ENCODE peak calls at places on chromosomes 11 and 22, in eight cellular contexts. A is esophagus squamous epithelium; K is PC-9; F is PC-3; C is Caco-2; D is kidney epithelial cell; M is lung; H is CD8-positive, alpha-beta T cell. L is an unnamed sample.

GRCh38 chr22:31044262-31044861 is 36.8 kb upstream of the SMTN start:
- DNase-seq in A (no peak), K (no peak), F (no peak), C (no peak), D (no peak), M (peak; percentile 36), H (no peak), L (no peak)

GRCh38 chr11:109338131-109338530 is 83.9 kb upstream of the C11orf87 start:
- DNase-seq in A (no peak), K (no peak), F (no peak), C (no peak), D (no peak), M (no peak), H (no peak), L (no peak)

GRCh38 chr11:10305964-10306918 is 1.4 kb downstream of the ADM start:
- DNase-seq in A (no peak), K (no peak), F (peak; percentile 34), C (no peak), D (no peak), M (no peak), H (no peak), L (peak; percentile 58)

GRCh38 chr22:42385691-42386090 is 46.5 kb downstream of the NFAM1 start:
- DNase-seq in A (no peak), K (no peak), F (no peak), C (no peak), D (no peak), M (no peak), H (no peak), L (no peak)

GRCh38 chr11:57207160-57207559 is 25.4 kb downstream of the LRRC55 start:
- DNase-seq in A (no peak), K (no peak), F (no peak), C (no peak), D (no peak), M (no peak), H (no peak), L (no peak)

GRCh38 chr11:10488121-10488580 is 33.1 kb downstream of the AMPD3 start:
- DNase-seq in A (no peak), K (peak; percentile 78), F (peak; percentile 88), C (no peak), D (peak; percentile 38), M (no peak), H (no peak), L (no peak)

GRCh38 chr22:42065408-42066132 is 5.0 kb downstream of the NAGA start:
- DNase-seq in A (no peak), K (no peak), F (no peak), C (no peak), D (no peak), M (no peak), H (no peak), L (no peak)

GRCh38 chr11:68749061-68749491 is 2.2 kb downstream of the TESMIN start:
- DNase-seq in A (no peak), K (no peak), F (no peak), C (no peak), D (no peak), M (no peak), H (no peak), L (no peak)

GRCh38 chr22:30221121-30221992 is 25.2 kb downstream of the LIF start:
- DNase-seq in A (no peak), K (no peak), F (no peak), C (no peak), D (no peak), M (no peak), H (peak; percentile 11), L (no peak)

GRCh38 chr11:26974068-26974790 is 19.7 kb upstream of the FIBIN start:
- DNase-seq in A (no peak), K (no peak), F (no peak), C (no peak), D (no peak), M (no peak), H (no peak), L (no peak)

GRCh38 chr11:62542750-62543567 is 3.6 kb downstream of the AHNAK start:
- DNase-seq in A (no peak), K (peak; percentile 90), F (peak; percentile 92), C (peak; percentile 73), D (no peak), M (peak; percentile 84), H (peak; percentile 65), L (peak; percentile 90)

GRCh38 chr22:40409613-40410113 is 39.3 kb downstream of the SGSM3 start:
- DNase-seq in A (no peak), K (no peak), F (no peak), C (no peak), D (no peak), M (no peak), H (no peak), L (no peak)

GRCh38 chr11:65429069-65429681 is 6.6 kb downstream of the NEAT1 start:
- DNase-seq in A (no peak), K (peak; percentile 23), F (peak; percentile 38), C (no peak), D (no peak), M (no peak), H (no peak), L (no peak)

GRCh38 chr22:48938741-48939140 is 888.9 kb downstream of the BRD1 start:
- DNase-seq in A (no peak), K (no peak), F (no peak), C (no peak), D (no peak), M (no peak), H (no peak), L (no peak)

GRCh38 chr22:37501610-37502341 is 15.6 kb upstream of the MFNG start:
- DNase-seq in A (no peak), K (no peak), F (peak; percentile 90), C (peak; percentile 97), D (peak; percentile 96), M (peak; percentile 70), H (no peak), L (no peak)

GRCh38 chr11:75400110-75400865 is 970 bp downstream of the RPS3 start:
- DNase-seq in A (no peak), K (no peak), F (peak; percentile 35), C (no peak), D (no peak), M (no peak), H (no peak), L (no peak)

GRCh38 chr11:75403037-75403436 is 3.7 kb downstream of the RPS3 start:
- DNase-seq in A (no peak), K (no peak), F (no peak), C (no peak), D (no peak), M (no peak), H (no peak), L (no peak)

GRCh38 chr11:75398906-75399305 is 412 bp upstream of the RPS3 start:
- DNase-seq in A (no peak), K (no peak), F (no peak), C (no peak), D (no peak), M (no peak), H (no peak), L (no peak)

GRCh38 chr11:75402002-75402773 is 2.9 kb downstream of the RPS3 start:
- DNase-seq in A (no peak), K (no peak), F (no peak), C (no peak), D (no peak), M (no peak), H (no peak), L (no peak)

DNA sequence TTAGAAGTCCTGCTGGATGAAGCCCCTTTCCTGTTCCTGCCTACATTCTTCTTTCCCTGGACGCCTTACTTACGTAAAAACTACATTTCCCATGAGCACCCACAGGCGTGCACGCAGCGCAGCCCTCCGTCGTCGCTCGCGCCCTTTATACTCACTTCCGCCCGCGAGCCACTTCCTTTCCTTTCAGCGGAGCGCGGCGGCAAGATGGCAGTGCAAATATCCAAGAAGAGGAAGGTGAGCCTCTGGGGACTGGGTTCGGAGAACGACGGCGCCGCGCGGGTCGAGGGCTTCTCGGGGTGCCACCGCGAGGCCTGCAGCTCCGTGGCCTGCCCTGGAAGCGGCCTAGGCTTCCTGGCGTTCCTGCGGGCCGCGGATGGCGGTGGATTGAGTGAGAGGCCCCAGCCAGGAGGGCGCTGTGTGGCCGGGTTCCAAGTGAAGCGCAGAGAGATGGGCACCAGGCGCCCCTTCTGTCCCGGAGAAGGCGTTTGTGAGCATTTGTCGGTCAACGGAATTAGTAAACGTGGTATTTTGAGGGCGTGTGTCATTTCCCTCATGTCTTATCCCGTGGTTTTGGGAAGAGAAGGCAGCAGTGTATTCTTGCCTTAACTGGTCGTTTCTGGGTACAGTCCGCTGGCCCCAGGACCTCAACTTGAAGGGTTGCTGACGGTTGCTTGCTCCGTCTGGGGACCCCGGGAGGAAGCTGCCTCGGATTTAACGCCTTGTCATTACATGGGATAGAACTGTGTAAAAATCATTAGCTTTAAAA is at the start of gene RPS3:
- DNase-seq in A (peak; percentile 52), K (peak; percentile 91), F (peak; percentile 96), C (peak; percentile 95), D (peak; percentile 63), M (peak; percentile 92), H (peak; percentile 84), L (peak; percentile 87)
- TF ChIP-seq CTCF in A (peak; percentile 28), K (peak; percentile 37), F (peak; percentile 51), C (no peak), D (peak; percentile 20), M (peak; percentile 9), H (no peak), L (no peak)

GRCh38 chr11:121488145-121488544 is 35.4 kb upstream of the SORL1-AS1 start:
- DNase-seq in A (no peak), K (no peak), F (no peak), C (no peak), D (no peak), M (no peak), H (no peak), L (no peak)
- TF ChIP-seq CTCF in A (no peak), K (no peak), F (no peak), C (no peak), D (no peak), M (no peak), H (no peak), L (no peak)

GRCh38 chr22:23180301-23180892 is at the start of gene BCR:
- DNase-seq in A (no peak), K (peak; percentile 51), F (peak; percentile 65), C (peak; percentile 55), D (no peak), M (peak; percentile 56), H (peak; percentile 48), L (peak; percentile 76)
- TF ChIP-seq CTCF in A (no peak), K (no peak), F (no peak), C (no peak), D (no peak), M (no peak), H (no peak), L (no peak)

DNA sequence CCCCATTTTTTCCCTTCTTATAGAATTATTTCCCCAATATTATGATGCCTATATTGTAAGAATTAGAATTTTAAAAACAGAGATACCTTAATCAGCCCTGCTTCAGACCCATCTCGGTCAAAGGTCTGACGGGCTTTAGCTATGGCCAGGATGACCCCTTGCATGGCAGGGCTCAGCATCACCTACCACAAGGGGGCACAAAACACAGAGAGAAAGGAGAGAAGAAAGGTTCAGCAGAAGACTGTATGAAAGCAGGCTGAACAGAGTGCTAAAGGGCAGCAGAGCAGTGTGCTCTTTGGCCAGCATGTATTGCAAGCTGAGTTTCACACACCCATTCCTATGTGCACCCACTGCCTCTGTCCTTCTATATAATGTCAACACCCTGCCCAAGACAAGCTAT is 26.8 kb downstream of the CLDN25 start:
- DNase-seq in A (no peak), K (peak; percentile 5), F (peak; percentile 59), C (peak; percentile 77), D (no peak), M (no peak), H (no peak), L (peak; percentile 30)
- TF ChIP-seq CTCF in A (peak; percentile 20), K (peak; percentile 61), F (peak; percentile 77), C (peak; percentile 87), D (peak; percentile 56), M (no peak), H (no peak), L (peak; percentile 38)

L was measured in nephron progenitor cell.